ENCODE peak calls at places on chromosome 5, in ten cellular contexts. One of them, this sample, is unnamed.

GRCh38 chr5:135140805-135141204 is 106.8 kb upstream of the PITX1 start:
- DNase-seq in astrocyte of the cerebellum: no peak
- DNase-seq in thoracic aorta: no peak
- DNase-seq in A549: peak; percentile 80
- DNase-seq in BE2C: no peak
- DNase-seq in endodermal cell: no peak
- DNase-seq in astrocyte of the spinal cord: peak; percentile 45
- DNase-seq in AG10803: peak; percentile 92
- DNase-seq in HAP-1: no peak
- DNase-seq in testis: no peak
- DNase-seq in this sample: no peak

GRCh38 chr5:108801776-108802175 is 54.1 kb downstream of the FER start:
- DNase-seq in HAP-1: no peak
- DNase-seq in testis: no peak
- DNase-seq in BE2C: no peak
- DNase-seq in endodermal cell: no peak
- DNase-seq in AG10803: peak; percentile 88
- DNase-seq in thoracic aorta: no peak
- DNase-seq in A549: peak; percentile 83
- DNase-seq in astrocyte of the spinal cord: peak; percentile 88
- DNase-seq in astrocyte of the cerebellum: peak; percentile 62
- DNase-seq in this sample: no peak

GRCh38 chr5:165321912-165322311 is 1816.5 kb downstream of the MAT2B start:
- DNase-seq in AG10803: no peak
- DNase-seq in thoracic aorta: no peak
- DNase-seq in astrocyte of the cerebellum: peak; percentile 8
- DNase-seq in BE2C: peak; percentile 14
- DNase-seq in A549: no peak
- DNase-seq in endodermal cell: no peak
- DNase-seq in testis: no peak
- DNase-seq in astrocyte of the spinal cord: peak; percentile 52
- DNase-seq in HAP-1: no peak
- DNase-seq in this sample: no peak

GRCh38 chr5:125485003-125485641 is 738.7 kb upstream of the ZNF608 start:
- DNase-seq in testis: peak; percentile 39
- DNase-seq in AG10803: peak; percentile 99
- DNase-seq in BE2C: peak; percentile 74
- DNase-seq in A549: peak; percentile 71
- DNase-seq in endodermal cell: peak; percentile 48
- DNase-seq in astrocyte of the spinal cord: peak; percentile 99
- DNase-seq in thoracic aorta: peak; percentile 32
- DNase-seq in astrocyte of the cerebellum: peak; percentile 98
- DNase-seq in HAP-1: peak; percentile 77
- DNase-seq in this sample: no peak

GRCh38 chr5:121695307-121695706 is 156.4 kb upstream of the FTMT start:
- DNase-seq in endodermal cell: no peak
- DNase-seq in thoracic aorta: no peak
- DNase-seq in AG10803: no peak
- DNase-seq in A549: no peak
- DNase-seq in BE2C: no peak
- DNase-seq in HAP-1: no peak
- DNase-seq in astrocyte of the spinal cord: no peak
- DNase-seq in astrocyte of the cerebellum: no peak
- DNase-seq in testis: no peak
- DNase-seq in this sample: no peak

GRCh38 chr5:110413856-110414255 is 312.6 kb downstream of the TMEM232 start:
- DNase-seq in AG10803: peak; percentile 20
- DNase-seq in testis: no peak
- DNase-seq in endodermal cell: no peak
- DNase-seq in thoracic aorta: no peak
- DNase-seq in HAP-1: no peak
- DNase-seq in A549: no peak
- DNase-seq in astrocyte of the spinal cord: peak; percentile 14
- DNase-seq in BE2C: no peak
- DNase-seq in astrocyte of the cerebellum: peak; percentile 6
- DNase-seq in this sample: no peak

GRCh38 chr5:32172908-32173393 is 1.2 kb downstream of the GOLPH3 start:
- DNase-seq in BE2C: no peak
- DNase-seq in endodermal cell: no peak
- DNase-seq in HAP-1: no peak
- DNase-seq in testis: no peak
- DNase-seq in A549: no peak
- DNase-seq in astrocyte of the spinal cord: peak; percentile 68
- DNase-seq in AG10803: no peak
- DNase-seq in thoracic aorta: no peak
- DNase-seq in astrocyte of the cerebellum: no peak
- DNase-seq in this sample: no peak

GRCh38 chr5:514101-514485 is 10.2 kb downstream of the SLC9A3 start:
- DNase-seq in endodermal cell: no peak
- DNase-seq in astrocyte of the cerebellum: no peak
- DNase-seq in BE2C: no peak
- DNase-seq in HAP-1: no peak
- DNase-seq in AG10803: no peak
- DNase-seq in thoracic aorta: no peak
- DNase-seq in astrocyte of the spinal cord: no peak
- DNase-seq in testis: no peak
- DNase-seq in A549: no peak
- DNase-seq in this sample: peak; percentile 18

GRCh38 chr5:176180781-176181180 is 57.4 kb upstream of the SIMC1 start:
- DNase-seq in endodermal cell: peak; percentile 68
- DNase-seq in testis: peak; percentile 57
- DNase-seq in thoracic aorta: no peak
- DNase-seq in BE2C: no peak
- DNase-seq in AG10803: no peak
- DNase-seq in astrocyte of the spinal cord: no peak
- DNase-seq in HAP-1: no peak
- DNase-seq in A549: no peak
- DNase-seq in astrocyte of the cerebellum: no peak
- DNase-seq in this sample: no peak

GRCh38 chr5:150009671-150010387 is 9.3 kb downstream of the HMGXB3 start:
- DNase-seq in HAP-1: no peak
- DNase-seq in thoracic aorta: no peak
- DNase-seq in BE2C: peak; percentile 47
- DNase-seq in testis: no peak
- DNase-seq in endodermal cell: no peak
- DNase-seq in astrocyte of the spinal cord: no peak
- DNase-seq in AG10803: no peak
- DNase-seq in A549: no peak
- DNase-seq in astrocyte of the cerebellum: no peak
- DNase-seq in this sample: no peak

GRCh38 chr5:73693573-73694061 is 67.6 kb downstream of the ARHGEF28 start:
- DNase-seq in HAP-1: peak; percentile 16
- DNase-seq in A549: peak; percentile 50
- DNase-seq in BE2C: peak; percentile 17
- DNase-seq in endodermal cell: peak; percentile 75
- DNase-seq in astrocyte of the cerebellum: no peak
- DNase-seq in thoracic aorta: no peak
- DNase-seq in testis: peak; percentile 33
- DNase-seq in AG10803: peak; percentile 47
- DNase-seq in astrocyte of the spinal cord: peak; percentile 62
- DNase-seq in this sample: no peak

GRCh38 chr5:66896207-66896606 is 300.0 kb downstream of the MAST4 start:
- DNase-seq in astrocyte of the spinal cord: peak; percentile 69
- DNase-seq in endodermal cell: no peak
- DNase-seq in AG10803: no peak
- DNase-seq in A549: no peak
- DNase-seq in astrocyte of the cerebellum: peak; percentile 33
- DNase-seq in thoracic aorta: no peak
- DNase-seq in BE2C: no peak
- DNase-seq in HAP-1: no peak
- DNase-seq in testis: no peak
- DNase-seq in this sample: no peak

GRCh38 chr5:2740051-2740848 is 11.2 kb downstream of the IRX2 start:
- DNase-seq in endodermal cell: peak; percentile 82
- DNase-seq in testis: no peak
- DNase-seq in astrocyte of the cerebellum: no peak
- DNase-seq in BE2C: no peak
- DNase-seq in AG10803: peak; percentile 18
- DNase-seq in astrocyte of the spinal cord: no peak
- DNase-seq in HAP-1: no peak
- DNase-seq in thoracic aorta: no peak
- DNase-seq in A549: no peak
- DNase-seq in this sample: no peak
- H3K4me3 ChIP-seq in endodermal cell: no peak overlapping the region
- H3K4me3 ChIP-seq in testis: no peak overlapping the region
- H3K4me3 ChIP-seq in astrocyte of the cerebellum: peak overlapping the region; percentile 44
- H3K4me3 ChIP-seq in BE2C: no peak overlapping the region
- H3K4me3 ChIP-seq in AG10803: peak overlapping the region; percentile 59
- H3K4me3 ChIP-seq in astrocyte of the spinal cord: peak overlapping the region; percentile 41
- H3K4me3 ChIP-seq in HAP-1: no peak overlapping the region
- H3K4me3 ChIP-seq in thoracic aorta: peak overlapping the region; percentile 64
- H3K4me3 ChIP-seq in A549: peak overlapping the region; percentile 39
- H3K4me3 ChIP-seq in this sample: no peak overlapping the region

DNA sequence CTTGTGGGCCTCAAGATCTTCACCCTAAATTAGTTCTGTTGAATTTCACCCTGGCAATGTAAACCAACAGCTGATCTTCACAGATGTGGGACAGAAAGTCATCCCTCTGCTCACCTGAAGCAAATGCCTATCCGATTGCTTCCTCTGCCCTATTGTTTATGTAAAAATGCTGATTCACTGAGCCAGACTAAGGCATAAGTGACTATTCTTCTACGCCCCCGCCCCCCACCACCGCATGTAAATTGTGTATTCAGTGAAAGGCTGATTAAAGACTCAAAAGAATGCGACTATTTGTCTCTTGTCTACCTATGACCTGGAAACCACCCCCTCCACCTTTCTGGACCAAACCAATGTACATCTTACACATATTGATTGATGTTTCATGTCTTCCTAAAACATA is 129.6 kb upstream of the BOD1 start:
- DNase-seq in HAP-1: no peak
- DNase-seq in thoracic aorta: no peak
- DNase-seq in BE2C: no peak
- DNase-seq in testis: no peak
- DNase-seq in astrocyte of the spinal cord: no peak
- DNase-seq in astrocyte of the cerebellum: no peak
- DNase-seq in A549: no peak
- DNase-seq in endodermal cell: peak; percentile 80
- DNase-seq in AG10803: no peak
- DNase-seq in this sample: no peak
- H3K4me3 ChIP-seq in HAP-1: no peak overlapping the region
- H3K4me3 ChIP-seq in thoracic aorta: no peak overlapping the region
- H3K4me3 ChIP-seq in BE2C: no peak overlapping the region
- H3K4me3 ChIP-seq in testis: no peak overlapping the region
- H3K4me3 ChIP-seq in astrocyte of the spinal cord: no peak overlapping the region
- H3K4me3 ChIP-seq in astrocyte of the cerebellum: no peak overlapping the region
- H3K4me3 ChIP-seq in A549: no peak overlapping the region
- H3K4me3 ChIP-seq in endodermal cell: peak overlapping the region; percentile 72
- H3K4me3 ChIP-seq in AG10803: no peak overlapping the region
- H3K4me3 ChIP-seq in this sample: no peak overlapping the region

DNA sequence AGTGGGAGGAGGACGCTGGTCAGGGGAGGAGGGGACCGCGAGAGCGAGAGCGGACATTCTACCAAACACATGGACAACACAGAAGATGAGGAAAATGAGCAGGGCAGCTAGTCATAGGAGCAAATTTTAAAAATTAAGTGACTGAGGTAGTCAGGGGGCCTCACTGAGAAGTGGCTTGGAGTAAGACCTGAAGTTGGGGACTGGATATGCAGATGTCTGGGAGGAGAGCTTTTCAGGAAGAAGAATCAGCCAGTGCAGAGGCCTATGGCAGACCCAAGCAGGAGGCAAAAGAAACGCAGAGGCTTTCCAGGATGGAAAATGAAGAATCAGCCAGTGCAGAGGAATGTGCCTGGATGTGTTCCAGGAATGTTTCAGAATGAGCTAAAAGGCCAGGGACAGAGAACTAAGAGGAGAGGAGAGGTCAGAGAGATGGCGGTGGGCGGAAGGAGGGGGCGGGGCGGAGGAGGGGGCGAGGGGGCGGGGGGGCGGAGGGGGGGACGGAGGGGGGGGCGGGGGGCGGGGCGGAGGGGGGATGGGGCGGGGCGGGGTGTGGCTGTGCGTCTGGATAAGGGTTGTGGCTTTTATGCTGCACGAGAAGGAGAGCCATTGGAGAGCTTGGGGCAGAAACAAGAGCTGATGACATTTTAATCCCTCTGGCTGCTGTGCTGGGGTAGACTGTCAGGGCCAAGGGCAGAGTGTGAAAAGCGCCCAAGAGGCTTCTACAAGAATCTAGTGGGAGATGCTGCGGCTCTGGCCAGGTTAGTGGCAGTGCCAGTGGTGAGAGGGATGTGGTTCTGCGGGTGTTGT is 129.6 kb downstream of the KCNIP1 start:
- DNase-seq in HAP-1: peak; percentile 77
- DNase-seq in BE2C: no peak
- DNase-seq in astrocyte of the cerebellum: peak; percentile 69
- DNase-seq in A549: peak; percentile 69
- DNase-seq in testis: peak; percentile 83
- DNase-seq in thoracic aorta: peak; percentile 17
- DNase-seq in astrocyte of the spinal cord: peak; percentile 79
- DNase-seq in AG10803: peak; percentile 84
- DNase-seq in endodermal cell: peak; percentile 86
- DNase-seq in this sample: peak; percentile 72
- H3K4me3 ChIP-seq in HAP-1: peak overlapping the region; percentile 18
- H3K4me3 ChIP-seq in BE2C: peak overlapping the region; percentile 54
- H3K4me3 ChIP-seq in astrocyte of the cerebellum: peak overlapping the region; percentile 27
- H3K4me3 ChIP-seq in A549: peak overlapping the region; percentile 41
- H3K4me3 ChIP-seq in testis: peak overlapping the region; percentile 12
- H3K4me3 ChIP-seq in thoracic aorta: peak overlapping the region; percentile 57
- H3K4me3 ChIP-seq in astrocyte of the spinal cord: peak overlapping the region; percentile 1
- H3K4me3 ChIP-seq in AG10803: peak overlapping the region; percentile 12
- H3K4me3 ChIP-seq in endodermal cell: peak overlapping the region; percentile 94
- H3K4me3 ChIP-seq in this sample: peak overlapping the region; percentile 3

GRCh38 chr5:10300246-10300645 is 7.5 kb downstream of the CMBL start:
- DNase-seq in thoracic aorta: no peak
- DNase-seq in AG10803: no peak
- DNase-seq in astrocyte of the spinal cord: no peak
- DNase-seq in HAP-1: no peak
- DNase-seq in A549: no peak
- DNase-seq in astrocyte of the cerebellum: no peak
- DNase-seq in BE2C: no peak
- DNase-seq in testis: no peak
- DNase-seq in endodermal cell: no peak
- DNase-seq in this sample: no peak

GRCh38 chr5:10301266-10301665 is 6.4 kb downstream of the CMBL start:
- DNase-seq in astrocyte of the cerebellum: no peak
- DNase-seq in AG10803: no peak
- DNase-seq in endodermal cell: no peak
- DNase-seq in A549: no peak
- DNase-seq in testis: no peak
- DNase-seq in thoracic aorta: no peak
- DNase-seq in BE2C: no peak
- DNase-seq in HAP-1: no peak
- DNase-seq in astrocyte of the spinal cord: no peak
- DNase-seq in this sample: no peak

GRCh38 chr5:10295619-10296326 is 11.9 kb downstream of the CMBL start:
- DNase-seq in BE2C: no peak
- DNase-seq in AG10803: no peak
- DNase-seq in thoracic aorta: no peak
- DNase-seq in A549: no peak
- DNase-seq in astrocyte of the cerebellum: no peak
- DNase-seq in endodermal cell: no peak
- DNase-seq in HAP-1: no peak
- DNase-seq in astrocyte of the spinal cord: peak; percentile 21
- DNase-seq in testis: no peak
- DNase-seq in this sample: no peak

GRCh38 chr5:10293907-10294662 is 13.6 kb downstream of the CMBL start:
- DNase-seq in thoracic aorta: no peak
- DNase-seq in AG10803: no peak
- DNase-seq in A549: no peak
- DNase-seq in testis: no peak
- DNase-seq in astrocyte of the cerebellum: no peak
- DNase-seq in HAP-1: no peak
- DNase-seq in BE2C: no peak
- DNase-seq in endodermal cell: no peak
- DNase-seq in astrocyte of the spinal cord: no peak
- DNase-seq in this sample: no peak

GRCh38 chr5:10297646-10298204 is 10.0 kb downstream of the CMBL start:
- DNase-seq in astrocyte of the cerebellum: no peak
- DNase-seq in AG10803: no peak
- DNase-seq in testis: no peak
- DNase-seq in thoracic aorta: no peak
- DNase-seq in astrocyte of the spinal cord: no peak
- DNase-seq in HAP-1: no peak
- DNase-seq in endodermal cell: no peak
- DNase-seq in BE2C: no peak
- DNase-seq in A549: no peak
- DNase-seq in this sample: no peak
- H3K4me3 ChIP-seq in astrocyte of the cerebellum: no peak overlapping the region
- H3K4me3 ChIP-seq in AG10803: no peak overlapping the region
- H3K4me3 ChIP-seq in testis: no peak overlapping the region
- H3K4me3 ChIP-seq in thoracic aorta: no peak overlapping the region
- H3K4me3 ChIP-seq in astrocyte of the spinal cord: no peak overlapping the region
- H3K4me3 ChIP-seq in HAP-1: no peak overlapping the region
- H3K4me3 ChIP-seq in endodermal cell: no peak overlapping the region
- H3K4me3 ChIP-seq in BE2C: no peak overlapping the region
- H3K4me3 ChIP-seq in A549: no peak overlapping the region
- H3K4me3 ChIP-seq in this sample: no peak overlapping the region

This sample was measured in right cardiac atrium.